ENCODE peak calls at places on chromosome 9, in seven cellular contexts. S is uterus, A is BJ, P is lung microvascular endothelial cell, Y is A172, O is NCI-H460, C is esophagus muscularis mucosa. X is an unnamed sample.
A peak's percentile ranks its signal among the peaks of the same experiment; 100 is the strongest.

GRCh38 chr9:107711528-107711927 is 222.0 kb upstream of the KLF4 start:
- DNase-seq in A (peak; percentile 87), O (no peak), C (no peak), S (peak; percentile 26), P (peak; percentile 37), Y (peak; percentile 95), X (peak; percentile 94)

GRCh38 chr9:126497673-126498255 is 116.0 kb upstream of the LMX1B start:
- DNase-seq in Y (no peak), O (no peak), C (no peak), P (no peak), A (no peak), S (no peak), X (no peak)

GRCh38 chr9:85543196-85543595 is 198.6 kb downstream of the AGTPBP1 start:
- DNase-seq in O (no peak), S (no peak), C (no peak), A (no peak), Y (no peak), P (no peak), X (no peak)

GRCh38 chr9:105254226-105254625 is 9.8 kb downstream of the SLC44A1 start:
- DNase-seq in O (no peak), P (no peak), A (no peak), C (no peak), Y (no peak), S (no peak), X (peak; percentile 57)

GRCh38 chr9:109868222-109868621 is 88.2 kb downstream of the PALM2AKAP2 start:
- DNase-seq in Y (no peak), C (no peak), P (no peak), S (no peak), O (no peak), A (no peak), X (no peak)

GRCh38 chr9:91591627-91592026 is 168.0 kb upstream of the NFIL3 start:
- DNase-seq in C (no peak), S (no peak), P (no peak), O (no peak), A (no peak), Y (no peak), X (no peak)

GRCh38 chr9:22045423-22045822 is 36.3 kb upstream of the CDKN2B start:
- DNase-seq in C (no peak), S (no peak), A (no peak), P (no peak), Y (no peak), O (no peak), X (no peak)

GRCh38 chr9:107213561-107214028 is 69.5 kb upstream of the RAD23B start:
- DNase-seq in S (no peak), Y (peak; percentile 98), P (peak; percentile 31), C (no peak), A (peak; percentile 87), O (peak; percentile 44), X (peak; percentile 98)

GRCh38 chr9:13144176-13144820 is 135.2 kb downstream of the MPDZ start:
- DNase-seq in S (no peak), P (peak; percentile 8), O (no peak), A (no peak), Y (no peak), C (no peak), X (no peak)

GRCh38 chr9:130039504-130040147 is 3.4 kb downstream of the FNBP1 start:
- DNase-seq in P (peak; percentile 43), A (no peak), O (no peak), Y (no peak), S (no peak), C (no peak), X (no peak)

GRCh38 chr9:134165357-134166315 is 1.3 kb upstream of the RNU6ATAC start:
- DNase-seq in S (no peak), C (no peak), Y (no peak), A (no peak), P (peak; percentile 46), O (no peak), X (peak; percentile 34)

GRCh38 chr9:134396258-134396742 is 70.0 kb downstream of the RXRA start:
- DNase-seq in P (no peak), A (no peak), Y (no peak), O (no peak), S (no peak), C (no peak), X (no peak)

GRCh38 chr9:32970554-32970953 is 30.9 kb downstream of the APTX start:
- DNase-seq in Y (no peak), C (no peak), P (no peak), O (no peak), S (no peak), A (no peak), X (no peak)

X was measured in RWPE1.